ENCODE peak calls at places on chromosome 21, in nine cellular contexts. J is stomach, S is A549, W is aorta, K is cardiac muscle cell, Q is IMR-90, O is esophagus squamous epithelium, M is NT2/D1, U is transverse colon. R is an unnamed sample. For H3K4me1, the result is how much of the 10 kb centered on the place peaks cover.

GRCh38 chr21:44765231-44766013 is 36.2 kb downstream of the UBE2G2 start:
- DNase-seq in S (no peak), M (no peak), J (no peak), U (no peak), O (no peak), K (peak), W (no peak), Q (no peak), R (no peak)

GRCh38 chr21:18477059-18477458 is 73.5 kb upstream of the TMPRSS15 start:
- DNase-seq in U (no peak), K (no peak), W (no peak), J (no peak), M (no peak), S (no peak), O (no peak), Q (no peak), R (no peak)

GRCh38 chr21:36647279-36648093 is 51.4 kb upstream of the SIM2 start:
- DNase-seq in O (no peak), U (no peak), K (peak), M (no peak), Q (peak), J (peak), W (no peak), S (peak), R (peak)

GRCh38 chr21:20004353-20004752 is 993.9 kb upstream of the NCAM2 start:
- DNase-seq in S (no peak), W (no peak), K (no peak), J (no peak), O (no peak), M (no peak), U (no peak), Q (no peak), R (no peak)

GRCh38 chr21:28427356-28428022 is 565.2 kb downstream of the LTN1 start:
- DNase-seq in Q (peak), U (no peak), O (no peak), J (no peak), W (no peak), K (peak), M (no peak), S (no peak), R (no peak)

GRCh38 chr21:39022901-39023693 is 160.2 kb downstream of the PSMG1 start:
- DNase-seq in K (peak), J (no peak), S (no peak), W (peak), Q (peak), O (no peak), M (no peak), U (no peak), R (no peak)

GRCh38 chr21:22421416-22422190 is 1423.4 kb downstream of the NCAM2 start:
- DNase-seq in O (no peak), S (no peak), M (no peak), J (no peak), Q (no peak), U (no peak), K (no peak), W (no peak), R (no peak)

GRCh38 chr21:39175154-39175553 is 8.1 kb downstream of the PSMG1 start:
- DNase-seq in J (no peak), S (no peak), K (peak), W (no peak), M (no peak), Q (peak), U (no peak), O (no peak), R (no peak)

GRCh38 chr21:17799414-17800164 is 19.6 kb downstream of the C21orf91 start:
- DNase-seq in W (no peak), J (no peak), O (no peak), S (no peak), K (no peak), U (no peak), M (no peak), Q (no peak), R (no peak)

GRCh38 chr21:20645344-20645743 is 352.9 kb upstream of the NCAM2 start:
- DNase-seq in S (no peak), Q (no peak), K (no peak), U (no peak), J (no peak), M (no peak), O (no peak), W (no peak), R (no peak)

GRCh38 chr21:44760376-44760775 is 41.2 kb downstream of the UBE2G2 start:
- DNase-seq in W (no peak), U (no peak), M (no peak), Q (no peak), K (no peak), O (no peak), J (peak), S (no peak), R (no peak)

GRCh38 chr21:15058718-15059316 is 6.0 kb downstream of the NRIP1 start:
- DNase-seq in K (peak), S (peak), W (no peak), O (no peak), J (no peak), M (no peak), U (no peak), Q (peak), R (no peak)

GRCh38 chr21:28587748-28588147 is 404.9 kb downstream of the LTN1 start:
- DNase-seq in J (no peak), M (no peak), Q (peak), O (no peak), K (no peak), U (no peak), W (no peak), S (no peak), R (no peak)

GRCh38 chr21:33403128-33403785 is at the start of gene IFNGR2:
- DNase-seq in U (peak), W (peak), M (no peak), K (peak), Q (no peak), O (no peak), J (peak), S (no peak), R (peak)

GRCh38 chr21:38470762-38471161 is 27.5 kb downstream of the ERG start:
- DNase-seq in M (no peak), W (no peak), Q (no peak), S (peak), U (no peak), O (no peak), K (peak), J (no peak), R (no peak)

GRCh38 chr21:45281411-45282282 is 6.0 kb downstream of the POFUT2 start:
- DNase-seq in S (no peak), M (no peak), O (no peak), J (peak), Q (no peak), U (peak), K (no peak), W (peak), R (no peak)

GRCh38 chr21:15293251-15293650 is 228.5 kb upstream of the NRIP1 start:
- DNase-seq in M (peak), Q (peak), S (peak), O (no peak), U (no peak), W (no peak), J (no peak), K (peak), R (no peak)

GRCh38 chr21:21003701-21004100 is 5.5 kb downstream of the NCAM2 start:
- DNase-seq in M (no peak), J (no peak), O (no peak), U (no peak), Q (peak), W (no peak), S (no peak), K (peak), R (peak)

GRCh38 chr21:16563795-16564194 is 834.0 kb downstream of the USP25 start:
- DNase-seq in Q (no peak), M (peak), S (peak), O (no peak), W (no peak), U (no peak), J (no peak), K (peak), R (peak)

GRCh38 chr21:32813265-32813903 is 41.8 kb upstream of the PAXBP1 start:
- DNase-seq in W (no peak), U (no peak), Q (no peak), J (no peak), S (no peak), O (no peak), K (no peak), M (no peak), R (peak)

GRCh38 chr21:44453120-44453519 is 2.2 kb upstream of the LRRC3 start:
- DNase-seq in K (no peak), W (no peak), S (no peak), M (no peak), O (no peak), U (no peak), Q (no peak), J (no peak), R (no peak)

GRCh38 chr21:38139380-38140168 is 117.2 kb upstream of the KCNJ15 start:
- DNase-seq in W (no peak), M (no peak), O (no peak), K (peak), Q (peak), S (peak), U (no peak), J (no peak), R (no peak)

GRCh38 chr21:21137986-21138385 is 139.8 kb downstream of the NCAM2 start:
- DNase-seq in W (no peak), Q (peak), S (no peak), O (no peak), K (peak), U (no peak), M (no peak), J (no peak), R (no peak)

GRCh38 chr21:16579538-16579937 is 849.8 kb downstream of the USP25 start:
- DNase-seq in M (no peak), K (peak), U (no peak), W (no peak), J (no peak), O (no peak), S (no peak), Q (peak), R (no peak)

GRCh38 chr21:27480841-27481261 is 514.0 kb upstream of the ADAMTS5 start:
- DNase-seq in W (no peak), M (peak), S (no peak), K (peak), O (no peak), J (no peak), Q (peak), U (no peak), R (no peak)

GRCh38 chr21:44952116-44952928 is 12.5 kb downstream of the SLX9 start:
- DNase-seq in O (no peak), W (peak), S (no peak), Q (no peak), M (no peak), J (no peak), U (no peak), K (no peak), R (no peak)

GRCh38 chr21:28899744-28900143 is 92.9 kb downstream of the LTN1 start:
- DNase-seq in K (peak), J (no peak), Q (peak), S (no peak), M (no peak), W (no peak), U (no peak), O (no peak), R (no peak)

GRCh38 chr21:27840273-27840672 is 873.4 kb upstream of the ADAMTS5 start:
- DNase-seq in O (no peak), U (no peak), M (no peak), Q (no peak), S (no peak), K (no peak), J (no peak), W (no peak), R (no peak)

GRCh38 chr21:33700491-33700890 is 58.2 kb downstream of the ITSN1 start:
- DNase-seq in U (no peak), S (no peak), K (no peak), W (no peak), Q (no peak), O (no peak), J (no peak), M (no peak), R (no peak)

GRCh38 chr21:21714396-21714795 is 716.2 kb downstream of the NCAM2 start:
- DNase-seq in K (peak), W (no peak), O (no peak), M (no peak), S (no peak), U (no peak), J (no peak), Q (peak), R (no peak)

GRCh38 chr21:39633043-39633442 is 20.3 kb downstream of the B3GALT5 start:
- DNase-seq in S (peak), W (no peak), U (no peak), O (no peak), Q (peak), J (no peak), M (no peak), K (no peak), R (no peak)

GRCh38 chr21:46503922-46504539 is 45.3 kb downstream of the DIP2A start:
- DNase-seq in O (no peak), K (no peak), J (no peak), Q (no peak), W (no peak), M (no peak), S (no peak), U (no peak), R (no peak)

GRCh38 chr21:36696640-36697472 is 2.1 kb upstream of the SIM2 start:
- DNase-seq in O (no peak), J (no peak), U (no peak), M (no peak), W (no peak), S (no peak), K (no peak), Q (peak), R (peak)

GRCh38 chr21:27817061-27817460 is 850.2 kb upstream of the ADAMTS5 start:
- DNase-seq in M (no peak), O (no peak), Q (no peak), J (no peak), U (no peak), W (no peak), K (peak), S (no peak), R (no peak)

GRCh38 chr21:39874759-39875158 is 7.5 kb downstream of the PCP4 start:
- DNase-seq in O (no peak), S (no peak), M (no peak), K (no peak), W (no peak), U (no peak), J (no peak), Q (no peak), R (no peak)

GRCh38 chr21:45093064-45093532 is 18.7 kb downstream of the ADARB1 start:
- DNase-seq in O (no peak), U (no peak), J (peak), M (no peak), K (no peak), Q (no peak), W (peak), S (no peak), R (no peak)

GRCh38 chr21:20016431-20017005 is 981.7 kb upstream of the NCAM2 start:
- DNase-seq in U (no peak), W (no peak), K (no peak), Q (no peak), J (no peak), S (no peak), O (no peak), M (peak), R (peak)

DNA sequence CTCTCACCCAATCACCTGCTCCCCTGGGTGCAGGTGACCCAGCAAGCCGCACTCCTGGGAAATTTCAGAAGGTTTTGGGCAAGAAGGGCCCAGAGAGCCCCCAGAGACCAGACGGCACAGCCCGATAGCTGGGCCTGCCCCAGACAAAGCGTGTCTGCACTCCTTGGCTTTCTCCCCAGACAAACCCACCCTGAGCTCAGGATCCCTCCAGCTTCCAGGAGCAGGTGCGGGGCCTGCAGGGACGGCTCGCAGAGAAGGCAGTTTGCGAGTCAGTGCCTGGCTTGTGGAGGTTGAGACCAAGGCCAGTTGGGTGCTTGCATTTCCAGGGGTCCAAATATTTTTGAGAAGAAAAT is 6.7 kb downstream of the PDE9A start:
- DNase-seq in S (no peak), Q (no peak), K (no peak), M (no peak), W (no peak), U (no peak), J (no peak), O (no peak), R (no peak)
- H3K4me1 ChIP-seq in S (under half), Q (under half), K (under half), M (half or more), W (under half), U (under half), J (under half), O (under half), R (under half)

DNA sequence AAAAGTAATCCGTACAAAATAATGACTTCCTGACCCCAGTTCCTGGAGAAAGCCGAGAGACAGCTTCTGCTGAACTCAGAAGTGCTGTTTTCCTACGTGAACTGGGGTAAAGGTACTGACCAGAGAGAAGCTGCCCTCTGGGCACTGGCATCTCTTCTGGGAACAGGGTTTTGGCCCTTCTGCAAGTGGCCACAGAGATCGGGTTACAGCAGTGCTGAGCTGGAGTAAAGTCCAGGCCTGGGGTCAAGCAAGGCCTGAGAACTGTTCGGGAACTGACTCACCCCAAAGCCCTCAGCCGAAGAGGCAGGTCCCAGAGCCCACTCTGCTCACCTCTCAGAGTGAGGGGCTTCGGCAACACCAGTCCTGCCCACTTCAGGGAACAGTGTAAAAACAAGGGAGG is 177.2 kb upstream of the RUNX1 start:
- DNase-seq in S (no peak), K (no peak), O (no peak), Q (peak), J (peak), M (no peak), W (no peak), U (no peak), R (peak)
- H3K4me1 ChIP-seq in S (under half), K (under half), O (under half), Q (under half), J (under half), M (under half), W (under half), U (under half), R (under half)

DNA sequence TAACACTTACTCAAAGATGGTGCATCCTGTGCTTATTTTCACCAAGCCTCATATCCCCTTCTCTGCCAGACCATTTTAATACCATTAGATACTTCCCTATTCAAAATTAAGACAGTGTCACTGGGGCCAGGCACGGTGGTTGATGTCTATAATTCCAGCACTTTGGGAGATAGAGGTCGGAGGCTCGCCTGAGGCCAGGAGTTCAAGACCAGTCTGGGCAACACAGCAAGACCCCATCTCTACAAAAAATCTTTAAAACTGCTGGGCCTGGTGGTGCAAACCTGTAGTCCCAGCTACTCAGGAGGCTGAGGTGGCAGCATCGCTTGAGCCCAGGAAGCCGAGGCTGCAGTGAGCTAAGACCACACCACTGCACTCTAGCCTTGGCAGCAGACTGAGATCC is 28.2 kb downstream of the APP start:
- DNase-seq in S (no peak), Q (no peak), U (no peak), M (no peak), W (no peak), O (no peak), J (no peak), K (no peak), R (no peak)
- H3K4me1 ChIP-seq in S (half or more), Q (under half), U (under half), M (under half), W (under half), O (under half), J (under half), K (under half), R (under half)

GRCh38 chr21:42337276-42337675 is 13.5 kb downstream of the TFF2 start:
- DNase-seq in W (no peak), M (no peak), S (no peak), Q (no peak), J (no peak), K (no peak), U (no peak), O (no peak), R (no peak)
- H3K4me1 ChIP-seq in W (under half), M (under half), S (under half), Q (under half), J (under half), K (under half), U (under half), O (under half), R (under half)

R was measured in neural progenitor cell.